ENCODE peak calls at places on chromosomes 3 and 15, in four cellular contexts. V is fibroblast of mammary gland, P is ovary, L is fibroblast of lung. M is an unnamed sample.

GRCh38 chr15:52052076-52052935 is 33.3 kb downstream of the MAPK6 start:
- DNase-seq in V (no peak), P (no peak), L (no peak), M (peak)

GRCh38 chr3:45612918-45613602 is 18.5 kb downstream of the LIMD1 start:
- DNase-seq in V (peak), P (no peak), L (no peak), M (peak)

GRCh38 chr15:57580866-57581265 is 10.8 kb upstream of the MYZAP start:
- DNase-seq in V (no peak), P (no peak), L (no peak), M (no peak)

GRCh38 chr15:65072027-65072426 is 4.2 kb upstream of the RASL12 start:
- DNase-seq in V (peak), P (peak), L (no peak), M (peak)

GRCh38 chr15:96887730-96888129 is 557.2 kb downstream of the NR2F2 start:
- DNase-seq in V (peak), P (no peak), L (peak), M (no peak)

GRCh38 chr3:41673643-41674042 is 288.3 kb downstream of the ULK4 start:
- DNase-seq in V (no peak), P (no peak), L (peak), M (peak)

GRCh38 chr3:53772562-53773329 is 73.5 kb downstream of the CHDH start:
- DNase-seq in V (peak), P (no peak), L (no peak), M (peak)

GRCh38 chr3:106573605-106574004 is 704.8 kb upstream of the CBLB start:
- DNase-seq in V (no peak), P (no peak), L (no peak), M (no peak)

GRCh38 chr3:60953406-60953805 is 297.8 kb downstream of the FHIT start:
- DNase-seq in V (peak), P (no peak), L (peak), M (peak)

GRCh38 chr3:119998166-119998565 is 96.1 kb downstream of the GSK3B start:
- DNase-seq in V (no peak), P (no peak), L (no peak), M (no peak)

GRCh38 chr15:82043726-82044372 is 2.0 kb downstream of the MEX3B start:
- DNase-seq in V (peak), P (peak), L (no peak), M (no peak)

GRCh38 chr3:171340415-171340814 is 119.8 kb downstream of the TNIK start:
- DNase-seq in V (no peak), P (no peak), L (no peak), M (no peak)

GRCh38 chr15:97101572-97101971 is 771.1 kb downstream of the NR2F2 start:
- DNase-seq in V (no peak), P (no peak), L (no peak), M (no peak)

GRCh38 chr3:159897331-159898075 is 91.1 kb upstream of the IL12A start:
- DNase-seq in V (peak), P (no peak), L (peak), M (peak)

GRCh38 chr3:149277338-149277813 is 55.7 kb upstream of the CP start:
- DNase-seq in V (peak), P (no peak), L (peak), M (peak)

GRCh38 chr3:74861211-74861610 is 246.8 kb upstream of the CNTN3 start:
- DNase-seq in V (no peak), P (no peak), L (no peak), M (no peak)

GRCh38 chr15:100695048-100695447 is 92.7 kb downstream of the ASB7 start:
- DNase-seq in V (no peak), P (no peak), L (no peak), M (no peak)

GRCh38 chr15:62119224-62119925 is 45.7 kb downstream of the C2CD4B start:
- DNase-seq in V (peak), P (no peak), L (peak), M (peak)

GRCh38 chr15:57526076-57526475 is 65.6 kb upstream of the MYZAP start:
- DNase-seq in V (no peak), P (no peak), L (no peak), M (no peak)

GRCh38 chr3:41592753-41593152 is 369.1 kb downstream of the ULK4 start:
- DNase-seq in V (no peak), P (no peak), L (no peak), M (no peak)

GRCh38 chr3:120144267-120144666 is 50.0 kb upstream of the GSK3B start:
- DNase-seq in V (no peak), P (no peak), L (no peak), M (peak)

GRCh38 chr3:124886168-124887051 is 755 bp downstream of the ITGB5 start:
- DNase-seq in V (peak), P (peak), L (peak), M (peak)

GRCh38 chr3:29972594-29972993 is 633.8 kb upstream of the TGFBR2 start:
- DNase-seq in V (peak), P (no peak), L (peak), M (peak)

GRCh38 chr3:111610612-111611054 is 15.5 kb upstream of the ZBED2 start:
- DNase-seq in V (no peak), P (no peak), L (no peak), M (peak)

GRCh38 chr3:38549486-38549885 is 53.3 kb downstream of the EXOG start:
- DNase-seq in V (no peak), P (no peak), L (no peak), M (no peak)

GRCh38 chr15:35519536-35520149 is 26.3 kb downstream of the DPH6 start:
- DNase-seq in V (peak), P (no peak), L (peak), M (peak)

GRCh38 chr15:33994005-33994615 is 25.8 kb downstream of the CHRM5 start:
- DNase-seq in V (peak), P (no peak), L (peak), M (peak)

GRCh38 chr3:120399372-120399771 is 50.2 kb upstream of the LRRC58 start:
- DNase-seq in V (no peak), P (no peak), L (no peak), M (no peak)

GRCh38 chr15:70185251-70185711 is 87.6 kb upstream of the TLE3 start:
- DNase-seq in V (no peak), P (no peak), L (no peak), M (no peak)

GRCh38 chr3:120824613-120825012 is 82.1 kb downstream of the GTF2E1 start:
- DNase-seq in V (no peak), P (no peak), L (no peak), M (no peak)

GRCh38 chr3:155737844-155738460 is 6.9 kb downstream of the PLCH1 start:
- DNase-seq in V (no peak), P (no peak), L (no peak), M (no peak)

GRCh38 chr3:126706631-126707030 is 2.6 kb downstream of the CHCHD6 start:
- DNase-seq in V (peak), P (no peak), L (no peak), M (peak)

GRCh38 chr3:70090322-70090913 is 90.9 kb downstream of the SAMMSON start:
- DNase-seq in V (peak), P (no peak), L (peak), M (peak)
- TF ChIP-seq CTCF in V (peak), P (no peak), L (peak), M (peak)

DNA sequence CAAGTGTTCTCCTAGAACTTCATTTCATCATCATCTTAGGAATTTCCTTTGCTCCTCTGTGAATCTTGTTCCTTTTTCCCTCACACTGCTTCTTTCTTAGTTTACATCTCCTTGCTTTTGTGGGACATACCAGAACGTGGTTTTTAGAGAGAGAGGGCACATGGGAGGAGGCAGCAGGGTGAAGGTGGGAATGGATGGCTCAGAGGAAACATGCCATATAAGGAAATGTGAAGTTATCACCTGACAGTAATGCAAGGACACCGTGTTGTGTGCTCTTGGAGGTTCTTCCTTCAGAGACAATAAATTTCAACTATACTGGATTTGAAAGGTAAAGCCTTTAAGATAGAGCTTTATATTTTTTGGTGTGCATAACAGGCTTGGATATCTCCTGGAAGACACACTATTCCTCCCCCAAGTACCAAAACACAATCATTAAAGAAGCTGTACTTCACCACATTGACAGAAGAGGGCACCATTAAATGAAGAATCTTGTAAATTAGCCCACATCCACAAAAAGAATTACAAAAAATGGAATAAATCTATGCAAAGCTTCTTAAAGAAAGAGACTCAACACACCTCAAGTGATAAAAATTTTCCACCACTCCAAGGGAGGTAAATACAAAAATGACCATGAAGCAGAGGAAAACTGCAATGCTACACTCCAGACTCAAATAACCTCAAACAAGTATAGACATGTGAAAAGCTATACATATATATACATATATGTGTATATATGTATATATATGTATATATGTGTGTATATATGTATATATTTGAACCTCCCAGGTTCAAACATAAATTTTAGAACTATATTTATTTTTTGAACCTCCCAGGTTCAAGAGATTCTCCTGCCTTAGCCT is 26.1 kb downstream of the RPL39L start:
- DNase-seq in V (peak), P (no peak), L (peak), M (peak)
- TF ChIP-seq CTCF in V (peak), P (no peak), L (peak), M (peak)

GRCh38 chr3:143764840-143765239 is 83.4 kb downstream of the SLC9A9 start:
- DNase-seq in V (no peak), P (no peak), L (no peak), M (no peak)
- TF ChIP-seq CTCF in V (no peak), P (no peak), L (no peak), M (no peak)

GRCh38 chr3:39965997-39966396 is 156.6 kb downstream of the MYRIP start:
- DNase-seq in V (no peak), P (no peak), L (no peak), M (no peak)

GRCh38 chr3:39971450-39972081 is 162.2 kb downstream of the MYRIP start:
- DNase-seq in V (no peak), P (no peak), L (no peak), M (no peak)

GRCh38 chr3:39972508-39972907 is 163.1 kb downstream of the MYRIP start:
- DNase-seq in V (no peak), P (no peak), L (no peak), M (no peak)

GRCh38 chr3:39965461-39965860 is 156.1 kb downstream of the MYRIP start:
- DNase-seq in V (no peak), P (no peak), L (no peak), M (no peak)

DNA sequence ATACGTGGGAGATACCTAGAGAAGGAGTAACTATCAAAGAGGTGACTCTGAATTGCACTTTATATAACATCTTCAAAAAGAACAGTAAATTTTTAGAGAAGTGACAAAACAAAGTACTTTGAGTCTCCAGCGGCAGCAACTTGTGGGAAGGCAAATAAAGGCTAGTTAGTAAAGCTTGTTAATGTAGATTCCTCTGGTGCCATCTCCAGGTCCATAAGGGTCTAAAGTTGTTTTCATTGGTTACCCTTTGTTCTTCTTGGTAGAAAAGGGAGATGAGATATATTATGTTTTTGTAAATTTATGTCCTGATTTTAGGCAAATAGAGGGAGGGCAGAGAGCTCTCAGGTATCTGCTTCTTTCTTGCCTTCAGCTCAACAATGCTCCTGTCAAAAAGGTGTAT is 161.6 kb downstream of the MYRIP start:
- DNase-seq in V (no peak), P (no peak), L (no peak), M (no peak)
- TF ChIP-seq CTCF in V (no peak), P (no peak), L (no peak), M (no peak)

M was measured in AG10803.